ENCODE peak calls at places on chromosomes 5 and 9, in seven cellular contexts. F, O, G, L, M, J and N are unnamed samples.

GRCh38 chr9:36928670-36929349 is 105.3 kb downstream of the PAX5 start:
- DNase-seq in F (no peak), O (peak), G (no peak), L (peak), M (no peak), J (no peak), N (no peak)

GRCh38 chr5:40414922-40415321 is 264.8 kb upstream of the PTGER4 start:
- DNase-seq in F (no peak), O (no peak), G (no peak), L (no peak), M (no peak), J (no peak), N (no peak)

GRCh38 chr5:62489471-62489870 is 76.9 kb downstream of the IPO11 start:
- DNase-seq in F (no peak), O (peak), G (no peak), L (no peak), M (no peak), J (no peak), N (no peak)

GRCh38 chr5:112485802-112486427 is 66.8 kb upstream of the EPB41L4A start:
- DNase-seq in F (peak), O (no peak), G (no peak), L (no peak), M (no peak), J (no peak), N (no peak)

GRCh38 chr5:98397081-98397480 is 376.4 kb upstream of the RGMB start:
- DNase-seq in F (no peak), O (peak), G (no peak), L (peak), M (no peak), J (no peak), N (no peak)

GRCh38 chr5:132063090-132063911 is 2.8 kb downstream of the IL3 start:
- DNase-seq in F (peak), O (peak), G (peak), L (peak), M (peak), J (peak), N (peak)

GRCh38 chr5:80408475-80408875 is 611 bp downstream of the ZFYVE16 start:
- DNase-seq in F (peak), O (peak), G (peak), L (peak), M (peak), J (peak), N (no peak)

GRCh38 chr9:13568446-13568845 is 289.0 kb upstream of the MPDZ start:
- DNase-seq in F (no peak), O (peak), G (peak), L (no peak), M (no peak), J (no peak), N (no peak)

GRCh38 chr9:122228191-122228905 is 409 bp downstream of the LHX6 start:
- DNase-seq in F (no peak), O (peak), G (no peak), L (no peak), M (peak), J (no peak), N (no peak)

GRCh38 chr9:88783613-88784230 is 207.5 kb upstream of the S1PR3 start:
- DNase-seq in F (no peak), O (no peak), G (no peak), L (no peak), M (no peak), J (no peak), N (no peak)

GRCh38 chr5:84385705-84386104 is 1.0 kb upstream of the EDIL3 start:
- DNase-seq in F (no peak), O (no peak), G (no peak), L (no peak), M (no peak), J (no peak), N (no peak)

GRCh38 chr5:149450199-149450598 is 71.1 kb upstream of the IL17B start:
- DNase-seq in F (no peak), O (peak), G (peak), L (no peak), M (no peak), J (no peak), N (no peak)

GRCh38 chr5:149452007-149452664 is 73.0 kb upstream of the IL17B start:
- DNase-seq in F (peak), O (peak), G (no peak), L (no peak), M (peak), J (no peak), N (no peak)

GRCh38 chr5:149445739-149446369 is 66.8 kb upstream of the IL17B start:
- DNase-seq in F (no peak), O (peak), G (no peak), L (peak), M (no peak), J (no peak), N (no peak)

GRCh38 chr5:149447373-149448367 is 68.6 kb upstream of the IL17B start:
- DNase-seq in F (no peak), O (no peak), G (no peak), L (no peak), M (no peak), J (no peak), N (no peak)

GRCh38 chr5:149448831-149449714 is 70.0 kb upstream of the IL17B start:
- DNase-seq in F (no peak), O (peak), G (no peak), L (no peak), M (peak), J (peak), N (no peak)
- TF ChIP-seq CTCF in F (peak), O (peak), G (peak), L (peak), M (peak), J (peak), N (peak)

DNA sequence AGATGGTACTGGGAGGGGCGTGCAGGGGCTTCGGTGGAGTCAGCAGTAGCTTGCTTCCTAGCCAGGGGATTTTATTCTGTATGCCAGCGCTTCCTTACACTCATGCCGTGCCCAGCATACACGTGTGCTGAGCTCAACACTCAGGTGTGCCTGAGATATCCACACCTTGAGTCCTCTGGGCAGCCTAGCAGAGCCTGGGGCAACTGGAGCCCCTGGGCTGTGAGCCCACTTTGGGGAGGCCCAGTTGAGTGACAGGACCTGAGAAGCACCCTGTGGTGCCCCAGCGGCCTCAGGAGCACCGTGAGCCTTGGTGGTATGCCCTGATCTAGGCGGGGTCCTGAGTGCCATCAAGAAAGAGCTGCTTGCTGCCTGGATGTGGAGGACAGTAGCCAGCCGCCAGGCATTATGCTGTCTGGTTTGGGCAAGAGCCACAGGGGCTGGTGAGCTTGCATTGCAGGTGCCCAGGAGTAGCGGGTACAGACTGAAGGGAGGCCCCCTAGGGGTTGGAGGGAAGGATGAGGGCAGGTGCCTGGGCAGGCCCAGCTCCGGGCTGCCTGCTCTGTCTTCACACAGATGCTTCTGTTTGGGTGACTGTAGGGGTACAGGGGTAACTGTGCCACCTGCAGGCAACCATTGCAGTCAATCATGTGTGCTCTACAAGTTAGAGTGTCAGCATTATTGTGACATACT is 42.9 kb downstream of the BNIP1 start:
- DNase-seq in F (peak), O (no peak), G (no peak), L (no peak), M (no peak), J (no peak), N (no peak)
- TF ChIP-seq CTCF in F (peak), O (no peak), G (no peak), L (peak), M (no peak), J (peak), N (no peak)

GRCh38 chr5:175696139-175696854 is 38.4 kb downstream of the HRH2 start:
- DNase-seq in F (peak), O (no peak), G (peak), L (peak), M (peak), J (peak), N (no peak)
- TF ChIP-seq CTCF in F (peak), O (no peak), G (peak), L (no peak), M (peak), J (peak), N (peak)

DNA sequence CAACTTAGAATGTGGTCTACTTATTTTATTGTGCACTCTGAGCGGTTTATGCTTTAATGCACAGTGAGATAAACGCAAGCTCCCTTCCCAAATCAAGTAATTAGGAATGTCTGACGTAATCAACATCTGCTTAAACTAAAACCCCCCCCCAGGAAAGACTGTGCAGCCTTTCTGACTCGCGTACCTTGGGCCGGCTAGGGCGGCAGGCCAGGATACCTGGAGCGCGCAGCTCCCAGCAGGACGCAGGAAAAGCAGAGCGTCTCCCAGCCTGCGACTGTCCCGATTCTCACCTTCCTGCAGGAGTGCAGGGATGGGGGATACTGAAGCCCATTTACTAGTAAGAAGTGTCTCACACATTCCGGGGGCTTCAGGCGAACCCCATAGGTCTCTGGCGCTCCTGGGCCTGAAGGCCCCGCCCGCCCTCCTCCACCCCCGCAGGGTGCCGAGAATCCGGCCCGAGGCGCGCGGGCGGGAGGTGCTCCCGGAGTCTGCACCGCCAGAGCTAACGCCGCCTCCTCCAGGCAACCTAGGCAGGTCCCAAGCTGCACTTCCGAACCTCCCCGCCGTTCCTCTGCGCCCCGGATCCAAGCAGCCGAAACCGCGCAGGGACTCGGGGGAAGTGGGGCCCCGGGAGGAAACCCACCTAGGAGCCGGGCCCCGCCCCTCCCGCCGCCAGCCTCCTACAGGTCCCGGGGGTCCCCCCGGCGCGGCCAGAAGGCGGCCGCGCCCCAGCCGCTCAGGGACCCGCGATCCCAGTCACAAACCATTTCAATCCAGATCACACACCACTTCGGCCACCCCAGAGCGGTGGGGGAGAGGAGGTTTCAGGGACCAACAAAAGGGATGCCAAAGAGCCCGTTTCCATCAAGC is 1.4 kb downstream of the ROR2 start:
- DNase-seq in F (peak), O (peak), G (no peak), L (peak), M (peak), J (peak), N (no peak)
- TF ChIP-seq CTCF in F (no peak), O (no peak), G (no peak), L (peak), M (peak), J (no peak), N (no peak)

DNA sequence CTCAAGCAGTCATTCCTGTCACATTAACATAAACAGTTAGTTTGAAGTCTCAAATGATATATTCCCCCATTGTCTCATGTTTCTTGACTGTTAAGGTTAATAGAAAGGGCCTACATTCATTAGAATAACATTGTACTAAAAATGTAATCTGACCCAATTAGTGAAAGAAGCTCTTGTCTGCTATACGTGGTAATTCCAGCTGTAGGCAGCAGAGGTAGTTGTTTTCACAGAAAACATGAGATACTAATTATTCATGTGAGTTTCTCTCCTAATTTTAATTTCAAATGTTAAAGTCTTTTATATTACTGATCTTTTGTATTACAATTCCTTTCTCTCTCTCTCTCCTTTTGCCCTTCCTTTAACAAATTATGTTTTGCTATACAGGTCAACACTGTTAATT is 26.0 kb upstream of the AP3B1 start:
- DNase-seq in F (peak), O (peak), G (no peak), L (peak), M (peak), J (no peak), N (no peak)
- TF ChIP-seq CTCF in F (peak), O (peak), G (peak), L (peak), M (peak), J (peak), N (peak)

DNA sequence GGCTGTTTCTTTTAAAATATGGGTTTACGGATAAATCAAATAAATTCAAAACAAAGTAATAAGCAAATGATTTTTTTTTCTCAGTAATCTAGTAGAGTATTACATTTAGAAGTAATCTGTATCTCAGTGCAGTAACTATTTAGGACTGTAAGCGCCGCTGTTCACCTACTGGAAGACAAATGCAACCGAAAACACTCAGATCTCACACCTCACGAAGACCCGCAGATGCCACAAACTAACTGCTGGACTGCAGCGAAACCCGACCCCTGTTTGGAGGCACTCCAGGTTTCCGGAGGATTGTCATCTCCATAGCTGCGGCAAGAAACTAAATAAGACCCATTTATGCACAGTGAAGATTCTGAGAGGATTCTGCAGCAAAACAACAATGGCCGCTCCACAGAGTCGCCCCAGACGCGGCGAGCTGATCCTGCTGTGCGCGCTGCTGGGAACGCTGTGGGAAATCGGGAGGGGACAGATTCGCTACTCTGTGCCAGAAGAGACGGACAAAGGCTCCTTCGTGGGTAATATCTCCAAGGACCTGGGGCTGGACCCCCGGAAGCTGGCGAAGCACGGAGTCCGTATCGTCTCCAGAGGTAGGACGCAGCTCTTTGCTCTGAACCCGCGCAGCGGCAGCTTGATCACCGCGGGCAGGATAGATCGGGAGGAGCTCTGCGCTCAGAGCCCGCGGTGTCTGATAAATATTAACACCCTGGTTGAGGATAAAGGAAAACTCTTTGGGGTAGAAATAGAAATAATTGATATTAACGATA is at the start of gene PCDHGA8:
- DNase-seq in F (no peak), O (peak), G (no peak), L (no peak), M (no peak), J (no peak), N (no peak)
- TF ChIP-seq CTCF in F (no peak), O (no peak), G (peak), L (peak), M (no peak), J (no peak), N (no peak)

GRCh38 chr9:27572566-27572917 is 739 bp downstream of the C9orf72 start:
- DNase-seq in F (peak), O (no peak), G (no peak), L (peak), M (peak), J (no peak), N (no peak)

GRCh38 chr9:27569406-27569805 is 3.9 kb downstream of the C9orf72 start:
- DNase-seq in F (no peak), O (no peak), G (no peak), L (peak), M (no peak), J (no peak), N (no peak)

GRCh38 chr9:27573699-27574265 is 501 bp upstream of the C9orf72 start:
- DNase-seq in F (peak), O (peak), G (peak), L (peak), M (peak), J (peak), N (peak)

GRCh38 chr9:27572036-27572435 is 1.2 kb downstream of the C9orf72 start:
- DNase-seq in F (no peak), O (no peak), G (no peak), L (no peak), M (no peak), J (no peak), N (no peak)

DNA sequence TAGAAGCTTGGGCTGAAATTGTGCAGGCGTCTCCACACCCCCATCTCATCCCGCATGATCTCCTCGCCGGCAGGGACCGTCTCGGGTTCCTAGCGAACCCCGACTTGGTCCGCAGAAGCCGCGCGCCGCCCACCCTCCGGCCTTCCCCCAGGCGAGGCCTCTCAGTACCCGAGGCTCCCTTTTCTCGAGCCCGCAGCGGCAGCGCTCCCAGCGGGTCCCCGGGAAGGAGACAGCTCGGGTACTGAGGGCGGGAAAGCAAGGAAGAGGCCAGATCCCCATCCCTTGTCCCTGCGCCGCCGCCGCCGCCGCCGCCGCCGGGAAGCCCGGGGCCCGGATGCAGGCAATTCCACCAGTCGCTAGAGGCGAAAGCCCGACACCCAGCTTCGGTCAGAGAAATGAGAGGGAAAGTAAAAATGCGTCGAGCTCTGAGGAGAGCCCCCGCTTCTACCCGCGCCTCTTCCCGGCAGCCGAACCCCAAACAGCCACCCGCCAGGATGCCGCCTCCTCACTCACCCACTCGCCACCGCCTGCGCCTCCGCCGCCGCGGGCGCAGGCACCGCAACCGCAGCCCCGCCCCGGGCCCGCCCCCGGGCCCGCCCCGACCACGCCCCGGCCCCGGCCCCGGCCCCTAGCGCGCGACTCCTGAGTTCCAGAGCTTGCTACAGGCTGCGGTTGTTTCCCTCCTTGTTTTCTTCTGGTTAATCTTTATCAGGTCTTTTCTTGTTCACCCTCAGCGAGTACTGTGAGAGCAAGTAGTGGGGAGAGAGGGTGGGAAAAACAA is at the start of gene C9orf72:
- DNase-seq in F (peak), O (peak), G (peak), L (no peak), M (peak), J (peak), N (peak)
- TF ChIP-seq CTCF in F (no peak), O (no peak), G (no peak), L (no peak), M (no peak), J (no peak), N (no peak)

DNA sequence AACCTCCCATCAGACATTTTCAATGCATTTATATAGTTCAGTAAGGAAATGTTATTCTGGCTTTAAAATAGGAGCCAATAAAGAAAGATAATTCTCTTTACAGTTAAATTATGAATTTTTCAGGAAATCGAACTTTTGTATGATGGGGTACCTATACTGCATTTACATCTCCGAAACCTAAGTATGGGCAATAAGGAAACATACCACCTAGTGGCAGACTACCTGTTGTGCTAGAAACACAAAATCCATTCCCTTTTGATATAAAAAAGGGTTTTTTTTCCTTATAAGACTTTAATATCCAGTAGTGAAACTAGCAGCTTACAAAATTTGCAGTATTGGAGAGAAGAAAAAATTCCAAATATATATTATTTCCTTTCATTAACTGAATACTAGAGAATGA is 21.3 kb upstream of the VLDLR start:
- DNase-seq in F (no peak), O (no peak), G (no peak), L (no peak), M (no peak), J (no peak), N (no peak)
- TF ChIP-seq CTCF in F (no peak), O (no peak), G (no peak), L (peak), M (peak), J (peak), N (no peak)

GRCh38 chr5:160460377-160461049 is 38.9 kb downstream of the PTTG1 start:
- DNase-seq in F (no peak), O (peak), G (no peak), L (no peak), M (no peak), J (no peak), N (no peak)
- TF ChIP-seq CTCF in F (no peak), O (peak), G (no peak), L (no peak), M (peak), J (no peak), N (no peak)